ENCODE peak calls at places on chromosomes 4 and X, in ten cellular contexts. Q is hippocampal formation; O is naive thymus-derived CD4-positive, alpha-beta T cell; D is T-helper 2 cell; K is posterior cingulate gyrus; F is endothelial cell; V is DMS79 treated with DMSO at 0.1 percent for 48 hours; M is mucosa of descending colon; N is GM23248; Z is foreskin fibroblast. T is an unnamed sample.

GRCh38 chr4:8821151-8821950 is 50.3 kb downstream of the HMX1 start:
- DNase-seq in Q (no peak), O (no peak), D (no peak), K (no peak), F (peak; percentile 2), V (no peak), M (no peak), N (no peak), Z (no peak), T (no peak)

GRCh38 chrX:108001218-108001814 is 19.1 kb upstream of the TEX13B start:
- DNase-seq in Q (no peak), O (peak; percentile 62), D (no peak), K (no peak), F (no peak), V (peak; percentile 32), M (no peak), N (peak; percentile 38), Z (peak; percentile 49), T (no peak)

GRCh38 chr4:148515248-148515647 is 73.0 kb upstream of the NR3C2 start:
- DNase-seq in Q (no peak), O (no peak), D (no peak), K (no peak), F (no peak), V (no peak), M (no peak), N (peak; percentile 1), Z (peak; percentile 56), T (no peak)

GRCh38 chrX:31931225-31931624 is 859.4 kb upstream of the FTHL17 start:
- DNase-seq in Q (no peak), O (no peak), D (no peak), K (no peak), F (no peak), V (no peak), M (no peak), N (peak; percentile 0), Z (no peak), T (no peak)

GRCh38 chr4:84126061-84126787 is 372.9 kb downstream of the NKX6-1 start:
- DNase-seq in Q (no peak), O (no peak), D (no peak), K (no peak), F (no peak), V (no peak), M (no peak), N (no peak), Z (no peak), T (no peak)

GRCh38 chrX:51148848-51149247 is 183.8 kb upstream of the NUDT10 start:
- DNase-seq in Q (no peak), O (no peak), D (no peak), K (no peak), F (peak; percentile 14), V (no peak), M (no peak), N (no peak), Z (no peak), T (no peak)

GRCh38 chrX:20506739-20507138 is 240.0 kb upstream of the RPS6KA3 start:
- DNase-seq in Q (no peak), O (no peak), D (no peak), K (no peak), F (no peak), V (no peak), M (no peak), N (peak; percentile 47), Z (peak; percentile 44), T (no peak)

GRCh38 chr4:130077275-130077674 is 981.3 kb downstream of the C4orf33 start:
- DNase-seq in Q (no peak), O (no peak), D (no peak), K (no peak), F (no peak), V (no peak), M (no peak), N (no peak), Z (no peak), T (no peak)

GRCh38 chr4:90572996-90573395 is 445.8 kb downstream of the CCSER1 start:
- DNase-seq in Q (no peak), O (no peak), D (no peak), K (no peak), F (no peak), V (no peak), M (no peak), N (no peak), Z (no peak), T (no peak)

GRCh38 chr4:147749811-147750321 is 18.0 kb downstream of the ARHGAP10 start:
- DNase-seq in Q (no peak), O (no peak), D (no peak), K (no peak), F (no peak), V (no peak), M (no peak), N (no peak), Z (no peak), T (no peak)

GRCh38 chrX:130378008-130378669 is 7.3 kb downstream of the GPR119 start:
- DNase-seq in Q (peak; percentile 0), O (no peak), D (no peak), K (no peak), F (no peak), V (no peak), M (no peak), N (no peak), Z (no peak), T (no peak)

GRCh38 chr4:169205146-169205806 is 65.5 kb downstream of the SH3RF1 start:
- DNase-seq in Q (no peak), O (no peak), D (no peak), K (no peak), F (no peak), V (no peak), M (no peak), N (peak; percentile 42), Z (peak; percentile 53), T (no peak)

GRCh38 chrX:42466706-42467105 is 311.3 kb downstream of the PPP1R2C start:
- DNase-seq in Q (no peak), O (no peak), D (no peak), K (no peak), F (no peak), V (no peak), M (no peak), N (no peak), Z (no peak), T (no peak)

GRCh38 chrX:22559506-22559905 is 286.8 kb downstream of the CBLL2 start:
- DNase-seq in Q (no peak), O (no peak), D (no peak), K (no peak), F (no peak), V (no peak), M (no peak), N (no peak), Z (peak; percentile 4), T (no peak)

GRCh38 chrX:153974003-153974725 is 1.6 kb downstream of the TMEM187 start:
- DNase-seq in Q (no peak), O (no peak), D (no peak), K (no peak), F (no peak), V (no peak), M (peak; percentile 57), N (peak; percentile 20), Z (no peak), T (no peak)

GRCh38 chrX:154457491-154458115 is 478 bp upstream of the PLXNA3 start:
- DNase-seq in Q (no peak), O (peak; percentile 65), D (peak; percentile 25), K (no peak), F (no peak), V (peak; percentile 28), M (peak; percentile 78), N (peak; percentile 52), Z (peak; percentile 67), T (peak; percentile 62)

GRCh38 chr4:23476514-23477090 is 413.2 kb downstream of the PPARGC1A start:
- DNase-seq in Q (no peak), O (no peak), D (no peak), K (no peak), F (no peak), V (no peak), M (no peak), N (no peak), Z (no peak), T (no peak)

GRCh38 chr4:170721812-170722373 is 632.1 kb upstream of the AADAT start:
- DNase-seq in Q (no peak), O (no peak), D (no peak), K (no peak), F (no peak), V (no peak), M (no peak), N (no peak), Z (peak; percentile 15), T (no peak)

GRCh38 chr4:90127223-90127705 is at the start of gene CCSER1:
- DNase-seq in Q (peak; percentile 15), O (peak; percentile 13), D (no peak), K (peak; percentile 53), F (peak; percentile 71), V (peak; percentile 42), M (peak; percentile 88), N (peak; percentile 20), Z (peak; percentile 11), T (peak; percentile 86)

GRCh38 chr4:101158136-101158485 is 189.2 kb downstream of the PPP3CA start:
- DNase-seq in Q (peak; percentile 14), O (no peak), D (no peak), K (no peak), F (no peak), V (no peak), M (no peak), N (peak; percentile 73), Z (peak; percentile 46), T (no peak)

GRCh38 chrX:100659431-100660137 is 15.6 kb downstream of the SRPX2 start:
- DNase-seq in Q (no peak), O (no peak), D (no peak), K (no peak), F (no peak), V (no peak), M (peak; percentile 47), N (no peak), Z (peak; percentile 49), T (no peak)

GRCh38 chr4:92172203-92172602 is 131.6 kb upstream of the GRID2 start:
- DNase-seq in Q (no peak), O (no peak), D (no peak), K (no peak), F (no peak), V (no peak), M (no peak), N (peak; percentile 4), Z (peak; percentile 1), T (no peak)

T was measured in left ventricle myocardium superior.